ENCODE peak calls at places on chromosomes 3 and 15, in five cellular contexts. One of them, this sample, is unnamed.

GRCh38 chr15:41607033-41607432 is 48.0 kb downstream of the TYRO3 start:
- DNase-seq in lung: no peak
- DNase-seq in astrocyte of the spinal cord: peak
- DNase-seq in PC-3: peak
- DNase-seq in pancreas: no peak
- DNase-seq in this sample: peak

GRCh38 chr3:43919067-43919466 is 228.3 kb downstream of the ABHD5 start:
- DNase-seq in lung: no peak
- DNase-seq in astrocyte of the spinal cord: peak
- DNase-seq in PC-3: peak
- DNase-seq in pancreas: no peak
- DNase-seq in this sample: peak

GRCh38 chr3:130473416-130473815 is 43.6 kb upstream of the COL6A6 start:
- DNase-seq in lung: no peak
- DNase-seq in astrocyte of the spinal cord: no peak
- DNase-seq in PC-3: peak
- DNase-seq in pancreas: no peak
- DNase-seq in this sample: peak

GRCh38 chr3:32577621-32578556 is 7.2 kb upstream of the DYNC1LI1 start:
- DNase-seq in lung: no peak
- DNase-seq in astrocyte of the spinal cord: peak
- DNase-seq in PC-3: peak
- DNase-seq in pancreas: no peak
- DNase-seq in this sample: peak

GRCh38 chr3:123547881-123548534 is 36.8 kb downstream of the HACD2 start:
- DNase-seq in lung: no peak
- DNase-seq in astrocyte of the spinal cord: no peak
- DNase-seq in PC-3: no peak
- DNase-seq in pancreas: no peak
- DNase-seq in this sample: peak

GRCh38 chr3:58104712-58105111 is 96.5 kb downstream of the FLNB start:
- DNase-seq in lung: no peak
- DNase-seq in astrocyte of the spinal cord: no peak
- DNase-seq in PC-3: no peak
- DNase-seq in pancreas: no peak
- DNase-seq in this sample: no peak

GRCh38 chr3:114025451-114025850 is 30.9 kb downstream of the CCDC191 start:
- DNase-seq in lung: no peak
- DNase-seq in astrocyte of the spinal cord: no peak
- DNase-seq in PC-3: no peak
- DNase-seq in pancreas: no peak
- DNase-seq in this sample: no peak

GRCh38 chr3:45590256-45590655 is 4.3 kb upstream of the LIMD1 start:
- DNase-seq in lung: no peak
- DNase-seq in astrocyte of the spinal cord: no peak
- DNase-seq in PC-3: no peak
- DNase-seq in pancreas: no peak
- DNase-seq in this sample: no peak

GRCh38 chr3:156553705-156554356 is 1.1 kb downstream of the SSR3 start:
- DNase-seq in lung: no peak
- DNase-seq in astrocyte of the spinal cord: peak
- DNase-seq in PC-3: peak
- DNase-seq in pancreas: peak
- DNase-seq in this sample: peak

GRCh38 chr3:32913790-32914446 is 37.5 kb upstream of the CCR4 start:
- DNase-seq in lung: peak
- DNase-seq in astrocyte of the spinal cord: peak
- DNase-seq in PC-3: no peak
- DNase-seq in pancreas: no peak
- DNase-seq in this sample: peak

GRCh38 chr3:192237992-192238608 is 489.2 kb downstream of the FGF12 start:
- DNase-seq in lung: no peak
- DNase-seq in astrocyte of the spinal cord: no peak
- DNase-seq in PC-3: no peak
- DNase-seq in pancreas: no peak
- DNase-seq in this sample: no peak

GRCh38 chr15:46088486-46089437 is 453.9 kb downstream of the SQOR start:
- DNase-seq in lung: no peak
- DNase-seq in astrocyte of the spinal cord: peak
- DNase-seq in PC-3: peak
- DNase-seq in pancreas: no peak
- DNase-seq in this sample: peak

GRCh38 chr15:51155906-51156305 is 61.2 kb upstream of the TNFAIP8L3 start:
- DNase-seq in lung: no peak
- DNase-seq in astrocyte of the spinal cord: no peak
- DNase-seq in PC-3: no peak
- DNase-seq in pancreas: no peak
- DNase-seq in this sample: no peak

GRCh38 chr15:98858610-98859023 is 149.0 kb downstream of the PGPEP1L start:
- DNase-seq in lung: no peak
- DNase-seq in astrocyte of the spinal cord: no peak
- DNase-seq in PC-3: no peak
- DNase-seq in pancreas: no peak
- DNase-seq in this sample: peak

GRCh38 chr3:156601497-156601896 is 46.6 kb upstream of the SSR3 start:
- DNase-seq in lung: no peak
- DNase-seq in astrocyte of the spinal cord: no peak
- DNase-seq in PC-3: peak
- DNase-seq in pancreas: no peak
- DNase-seq in this sample: peak

GRCh38 chr3:25648107-25648535 is 16.6 kb downstream of the TOP2B start:
- DNase-seq in lung: peak
- DNase-seq in astrocyte of the spinal cord: peak
- DNase-seq in PC-3: peak
- DNase-seq in pancreas: peak
- DNase-seq in this sample: peak

GRCh38 chr3:105235785-105236184 is 130.9 kb upstream of the ALCAM start:
- DNase-seq in lung: no peak
- DNase-seq in astrocyte of the spinal cord: no peak
- DNase-seq in PC-3: no peak
- DNase-seq in pancreas: no peak
- DNase-seq in this sample: no peak

GRCh38 chr3:186057594-186057993 is 51.3 kb downstream of the ETV5 start:
- DNase-seq in lung: no peak
- DNase-seq in astrocyte of the spinal cord: peak
- DNase-seq in PC-3: peak
- DNase-seq in pancreas: no peak
- DNase-seq in this sample: peak

GRCh38 chr15:41610048-41610447 is 50.2 kb upstream of the MGA start:
- DNase-seq in lung: no peak
- DNase-seq in astrocyte of the spinal cord: no peak
- DNase-seq in PC-3: peak
- DNase-seq in pancreas: no peak
- DNase-seq in this sample: peak

GRCh38 chr15:92118936-92119325 is 265.4 kb downstream of the SLCO3A1 start:
- DNase-seq in lung: no peak
- DNase-seq in astrocyte of the spinal cord: no peak
- DNase-seq in PC-3: no peak
- DNase-seq in pancreas: no peak
- DNase-seq in this sample: no peak

GRCh38 chr3:101518421-101518871 is 5.4 kb upstream of the SENP7 start:
- DNase-seq in lung: no peak
- DNase-seq in astrocyte of the spinal cord: no peak
- DNase-seq in PC-3: peak
- DNase-seq in pancreas: no peak
- DNase-seq in this sample: peak

GRCh38 chr15:57440167-57440566 is 63.9 kb downstream of the CGNL1 start:
- DNase-seq in lung: no peak
- DNase-seq in astrocyte of the spinal cord: no peak
- DNase-seq in PC-3: no peak
- DNase-seq in pancreas: no peak
- DNase-seq in this sample: no peak

GRCh38 chr15:75553659-75554058 is 25.5 kb downstream of the PTPN9 start:
- DNase-seq in lung: no peak
- DNase-seq in astrocyte of the spinal cord: no peak
- DNase-seq in PC-3: no peak
- DNase-seq in pancreas: no peak
- DNase-seq in this sample: no peak

GRCh38 chr15:100191161-100191560 is 150.6 kb downstream of the ADAMTS17 start:
- DNase-seq in lung: no peak
- DNase-seq in astrocyte of the spinal cord: no peak
- DNase-seq in PC-3: no peak
- DNase-seq in pancreas: no peak
- DNase-seq in this sample: peak

GRCh38 chr3:108099679-108100428 is 9.0 kb upstream of the CD47 start:
- DNase-seq in lung: peak
- DNase-seq in astrocyte of the spinal cord: no peak
- DNase-seq in PC-3: no peak
- DNase-seq in pancreas: no peak
- DNase-seq in this sample: no peak

GRCh38 chr15:99955181-99955525 is 221.9 kb upstream of the LYSMD4 start:
- DNase-seq in lung: no peak
- DNase-seq in astrocyte of the spinal cord: no peak
- DNase-seq in PC-3: peak
- DNase-seq in pancreas: no peak
- DNase-seq in this sample: no peak

GRCh38 chr3:141336672-141337522 is 31.4 kb upstream of the ZBTB38 start:
- DNase-seq in lung: no peak
- DNase-seq in astrocyte of the spinal cord: peak
- DNase-seq in PC-3: peak
- DNase-seq in pancreas: no peak
- DNase-seq in this sample: peak

GRCh38 chr15:53880353-53880752 is 97.9 kb upstream of the UNC13C start:
- DNase-seq in lung: no peak
- DNase-seq in astrocyte of the spinal cord: no peak
- DNase-seq in PC-3: no peak
- DNase-seq in pancreas: no peak
- DNase-seq in this sample: no peak

GRCh38 chr3:173938159-173938558 is 540.6 kb downstream of the NLGN1 start:
- DNase-seq in lung: no peak
- DNase-seq in astrocyte of the spinal cord: peak
- DNase-seq in PC-3: peak
- DNase-seq in pancreas: no peak
- DNase-seq in this sample: peak

GRCh38 chr3:115325539-115325938 is 178.5 kb upstream of the ZBTB20 start:
- DNase-seq in lung: no peak
- DNase-seq in astrocyte of the spinal cord: peak
- DNase-seq in PC-3: peak
- DNase-seq in pancreas: no peak
- DNase-seq in this sample: peak

GRCh38 chr3:24588568-24588967 is 93.9 kb upstream of the THRB start:
- DNase-seq in lung: no peak
- DNase-seq in astrocyte of the spinal cord: no peak
- DNase-seq in PC-3: no peak
- DNase-seq in pancreas: no peak
- DNase-seq in this sample: no peak

GRCh38 chr15:61011576-61012336 is 217.3 kb downstream of the RORA start:
- DNase-seq in lung: no peak
- DNase-seq in astrocyte of the spinal cord: no peak
- DNase-seq in PC-3: no peak
- DNase-seq in pancreas: no peak
- DNase-seq in this sample: no peak

DNA sequence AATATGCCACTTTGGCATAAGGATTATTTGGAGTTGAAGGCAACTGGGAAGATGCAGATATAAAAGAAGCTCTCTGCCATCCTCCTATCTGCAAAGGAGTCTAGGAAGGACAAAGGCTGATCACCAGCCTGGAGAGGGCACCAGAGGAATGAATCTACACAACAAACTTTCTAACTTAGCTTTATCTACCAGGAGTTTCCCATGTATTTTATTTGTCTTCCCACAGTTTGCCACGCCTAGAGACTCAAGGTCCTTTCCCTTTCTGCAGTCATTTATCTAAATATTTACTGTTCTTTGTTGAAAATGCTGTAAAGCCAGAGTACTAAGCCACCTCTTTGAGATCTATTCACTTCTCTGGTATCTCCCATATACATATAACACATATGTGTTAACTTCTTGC is 32.2 kb downstream of the GPR176 start:
- DNase-seq in lung: no peak
- DNase-seq in astrocyte of the spinal cord: peak
- DNase-seq in PC-3: peak
- DNase-seq in pancreas: peak
- DNase-seq in this sample: peak
- TF ChIP-seq CTCF in lung: no peak
- TF ChIP-seq CTCF in astrocyte of the spinal cord: peak
- TF ChIP-seq CTCF in PC-3: peak
- TF ChIP-seq CTCF in pancreas: peak
- TF ChIP-seq CTCF in this sample: peak

GRCh38 chr3:127597020-127597771 is 1.0 kb upstream of the MCM2 start:
- DNase-seq in lung: no peak
- DNase-seq in astrocyte of the spinal cord: no peak
- DNase-seq in PC-3: no peak
- DNase-seq in pancreas: no peak
- DNase-seq in this sample: no peak
- H3K4me3 ChIP-seq in lung: no peak
- H3K4me3 ChIP-seq in astrocyte of the spinal cord: no peak
- H3K4me3 ChIP-seq in PC-3: peak
- H3K4me3 ChIP-seq in pancreas: no peak
- H3K4me3 ChIP-seq in this sample: no peak

DNA sequence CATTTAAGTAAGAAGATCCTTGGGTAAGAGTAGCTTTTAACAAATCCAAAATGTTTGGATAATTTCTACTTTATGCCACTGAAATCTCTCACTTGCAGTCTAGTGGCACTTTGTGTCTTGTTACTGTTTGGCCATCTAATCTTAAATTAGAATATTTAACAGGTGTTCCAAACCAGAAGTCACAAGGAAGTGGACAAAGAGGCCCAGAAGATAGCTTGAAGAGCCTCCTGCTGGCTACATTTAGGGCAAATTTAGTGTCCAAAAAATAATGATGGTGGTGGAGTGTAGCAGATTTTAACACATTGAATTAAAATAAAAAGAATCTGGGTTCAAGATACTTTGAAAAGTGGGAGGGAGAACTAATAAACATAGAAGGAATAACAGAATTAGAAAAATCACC is 172.2 kb downstream of the GHSR start:
- DNase-seq in lung: no peak
- DNase-seq in astrocyte of the spinal cord: no peak
- DNase-seq in PC-3: no peak
- DNase-seq in pancreas: no peak
- DNase-seq in this sample: no peak
- TF ChIP-seq CTCF in lung: no peak
- TF ChIP-seq CTCF in astrocyte of the spinal cord: peak
- TF ChIP-seq CTCF in PC-3: peak
- TF ChIP-seq CTCF in pancreas: no peak
- TF ChIP-seq CTCF in this sample: peak

DNA sequence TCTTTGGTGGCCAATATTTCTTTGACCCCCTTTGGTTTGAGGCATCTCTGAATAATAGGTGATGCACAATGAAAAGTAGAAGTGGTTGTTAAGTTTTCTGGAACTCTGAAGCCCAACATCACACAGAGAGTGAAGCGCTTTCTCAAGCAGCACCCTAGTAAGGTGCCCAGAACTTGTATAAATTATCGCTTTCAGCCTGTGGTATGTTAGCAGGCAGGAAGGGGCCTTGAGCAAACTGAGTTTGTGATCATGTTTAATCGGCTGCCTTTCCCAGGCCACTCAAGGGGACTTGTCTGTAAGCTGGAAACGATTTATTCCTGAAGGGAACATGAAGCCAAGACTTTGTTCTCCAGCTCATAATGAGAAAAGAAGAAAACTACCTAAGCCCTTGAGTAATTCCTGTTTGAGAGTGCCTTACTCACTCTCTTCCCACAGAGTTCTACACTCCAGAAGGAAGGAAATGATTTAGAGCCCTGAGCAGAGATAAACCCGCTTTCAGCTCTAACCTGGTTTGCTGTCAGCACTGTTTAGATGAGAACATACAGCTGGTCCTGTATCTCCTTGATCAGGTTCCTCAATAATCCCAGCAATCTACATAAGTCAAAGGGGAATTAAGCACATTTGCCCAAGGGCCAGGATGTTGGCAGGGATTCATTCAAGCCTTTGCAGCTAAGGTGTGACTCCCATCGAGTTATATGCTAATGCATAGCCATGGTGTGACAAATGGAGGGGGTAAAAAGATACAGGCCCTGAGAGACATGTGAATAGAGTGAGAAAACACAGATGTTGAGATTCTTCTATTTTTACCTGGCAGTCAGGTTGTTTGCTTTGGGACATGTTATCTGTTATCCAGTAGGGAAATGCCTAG is 187.7 kb upstream of the SLC24A5 start:
- DNase-seq in lung: no peak
- DNase-seq in astrocyte of the spinal cord: no peak
- DNase-seq in PC-3: no peak
- DNase-seq in pancreas: peak
- DNase-seq in this sample: peak
- H3K4me3 ChIP-seq in lung: no peak
- H3K4me3 ChIP-seq in astrocyte of the spinal cord: no peak
- H3K4me3 ChIP-seq in PC-3: no peak
- H3K4me3 ChIP-seq in pancreas: no peak
- H3K4me3 ChIP-seq in this sample: no peak